ENCODE peak calls at places on chromosome 15, in nine cellular contexts. One of them, this sample, is unnamed.

GRCh38 chr15:69887553-69887952 is 210.2 kb downstream of the TLE3 start:
- DNase-seq in activated gamma-delta T cell: no peak
- DNase-seq in neural progenitor cell: no peak
- DNase-seq in Right ventricle myocardium superior: no peak
- DNase-seq in NCI-H2029: no peak
- DNase-seq in HEK293T: no peak
- DNase-seq in cardiac fibroblast: no peak
- DNase-seq in activated CD4-positive, alpha-beta T cell treated with anti-CD3 and anti-CD28 coated beads, Interleukin-2, amount 50 U/mL, for 1 hour: no peak
- DNase-seq in GM12891: no peak
- DNase-seq in this sample: no peak

GRCh38 chr15:48330045-48330840 is 986 bp upstream of the DUT start:
- DNase-seq in activated gamma-delta T cell: no peak
- DNase-seq in neural progenitor cell: no peak
- DNase-seq in Right ventricle myocardium superior: no peak
- DNase-seq in NCI-H2029: no peak
- DNase-seq in HEK293T: no peak
- DNase-seq in cardiac fibroblast: peak
- DNase-seq in activated CD4-positive, alpha-beta T cell treated with anti-CD3 and anti-CD28 coated beads, Interleukin-2, amount 50 U/mL, for 1 hour: no peak
- DNase-seq in GM12891: no peak
- DNase-seq in this sample: no peak

GRCh38 chr15:75342221-75342620 is 4.6 kb upstream of the NEIL1 start:
- DNase-seq in activated gamma-delta T cell: no peak
- DNase-seq in neural progenitor cell: no peak
- DNase-seq in Right ventricle myocardium superior: no peak
- DNase-seq in NCI-H2029: no peak
- DNase-seq in HEK293T: no peak
- DNase-seq in cardiac fibroblast: no peak
- DNase-seq in activated CD4-positive, alpha-beta T cell treated with anti-CD3 and anti-CD28 coated beads, Interleukin-2, amount 50 U/mL, for 1 hour: no peak
- DNase-seq in GM12891: no peak
- DNase-seq in this sample: no peak

GRCh38 chr15:38074029-38074428 is 139.6 kb downstream of the TMCO5A start:
- DNase-seq in activated gamma-delta T cell: no peak
- DNase-seq in neural progenitor cell: no peak
- DNase-seq in Right ventricle myocardium superior: no peak
- DNase-seq in NCI-H2029: no peak
- DNase-seq in HEK293T: no peak
- DNase-seq in cardiac fibroblast: no peak
- DNase-seq in activated CD4-positive, alpha-beta T cell treated with anti-CD3 and anti-CD28 coated beads, Interleukin-2, amount 50 U/mL, for 1 hour: no peak
- DNase-seq in GM12891: no peak
- DNase-seq in this sample: no peak

GRCh38 chr15:40952301-40952900 is 870 bp upstream of the CHAC1 start:
- DNase-seq in activated gamma-delta T cell: no peak
- DNase-seq in neural progenitor cell: no peak
- DNase-seq in Right ventricle myocardium superior: no peak
- DNase-seq in NCI-H2029: no peak
- DNase-seq in HEK293T: no peak
- DNase-seq in cardiac fibroblast: no peak
- DNase-seq in activated CD4-positive, alpha-beta T cell treated with anti-CD3 and anti-CD28 coated beads, Interleukin-2, amount 50 U/mL, for 1 hour: no peak
- DNase-seq in GM12891: no peak
- DNase-seq in this sample: no peak

GRCh38 chr15:95448531-95449210 is 881.8 kb upstream of the NR2F2 start:
- DNase-seq in activated gamma-delta T cell: no peak
- DNase-seq in neural progenitor cell: no peak
- DNase-seq in Right ventricle myocardium superior: no peak
- DNase-seq in NCI-H2029: no peak
- DNase-seq in HEK293T: no peak
- DNase-seq in cardiac fibroblast: no peak
- DNase-seq in activated CD4-positive, alpha-beta T cell treated with anti-CD3 and anti-CD28 coated beads, Interleukin-2, amount 50 U/mL, for 1 hour: no peak
- DNase-seq in GM12891: no peak
- DNase-seq in this sample: no peak

GRCh38 chr15:63615935-63616334 is 18.7 kb downstream of the FBXL22 start:
- DNase-seq in activated gamma-delta T cell: no peak
- DNase-seq in neural progenitor cell: no peak
- DNase-seq in Right ventricle myocardium superior: no peak
- DNase-seq in NCI-H2029: no peak
- DNase-seq in HEK293T: no peak
- DNase-seq in cardiac fibroblast: no peak
- DNase-seq in activated CD4-positive, alpha-beta T cell treated with anti-CD3 and anti-CD28 coated beads, Interleukin-2, amount 50 U/mL, for 1 hour: no peak
- DNase-seq in GM12891: no peak
- DNase-seq in this sample: no peak

GRCh38 chr15:80984856-80985255 is 4.8 kb downstream of the MESD start:
- DNase-seq in activated gamma-delta T cell: no peak
- DNase-seq in neural progenitor cell: no peak
- DNase-seq in Right ventricle myocardium superior: no peak
- DNase-seq in NCI-H2029: no peak
- DNase-seq in HEK293T: no peak
- DNase-seq in cardiac fibroblast: no peak
- DNase-seq in activated CD4-positive, alpha-beta T cell treated with anti-CD3 and anti-CD28 coated beads, Interleukin-2, amount 50 U/mL, for 1 hour: no peak
- DNase-seq in GM12891: no peak
- DNase-seq in this sample: no peak

GRCh38 chr15:64681424-64682024 is 93.9 kb downstream of the RBPMS2 start:
- DNase-seq in activated gamma-delta T cell: no peak
- DNase-seq in neural progenitor cell: peak
- DNase-seq in Right ventricle myocardium superior: no peak
- DNase-seq in NCI-H2029: peak
- DNase-seq in HEK293T: peak
- DNase-seq in cardiac fibroblast: peak
- DNase-seq in activated CD4-positive, alpha-beta T cell treated with anti-CD3 and anti-CD28 coated beads, Interleukin-2, amount 50 U/mL, for 1 hour: no peak
- DNase-seq in GM12891: peak
- DNase-seq in this sample: peak

GRCh38 chr15:88221836-88222235 is 34.7 kb downstream of the NTRK3 start:
- DNase-seq in activated gamma-delta T cell: no peak
- DNase-seq in neural progenitor cell: no peak
- DNase-seq in Right ventricle myocardium superior: no peak
- DNase-seq in NCI-H2029: no peak
- DNase-seq in HEK293T: no peak
- DNase-seq in cardiac fibroblast: no peak
- DNase-seq in activated CD4-positive, alpha-beta T cell treated with anti-CD3 and anti-CD28 coated beads, Interleukin-2, amount 50 U/mL, for 1 hour: no peak
- DNase-seq in GM12891: no peak
- DNase-seq in this sample: no peak

GRCh38 chr15:48334260-48334659 is 3.0 kb downstream of the DUT start:
- DNase-seq in activated gamma-delta T cell: no peak
- DNase-seq in neural progenitor cell: no peak
- DNase-seq in Right ventricle myocardium superior: no peak
- DNase-seq in NCI-H2029: no peak
- DNase-seq in HEK293T: no peak
- DNase-seq in cardiac fibroblast: no peak
- DNase-seq in activated CD4-positive, alpha-beta T cell treated with anti-CD3 and anti-CD28 coated beads, Interleukin-2, amount 50 U/mL, for 1 hour: no peak
- DNase-seq in GM12891: no peak
- DNase-seq in this sample: no peak

GRCh38 chr15:74050127-74050526 is 32.2 kb downstream of the GOLGA6A start:
- DNase-seq in activated gamma-delta T cell: no peak
- DNase-seq in neural progenitor cell: no peak
- DNase-seq in Right ventricle myocardium superior: no peak
- DNase-seq in NCI-H2029: no peak
- DNase-seq in HEK293T: no peak
- DNase-seq in cardiac fibroblast: no peak
- DNase-seq in activated CD4-positive, alpha-beta T cell treated with anti-CD3 and anti-CD28 coated beads, Interleukin-2, amount 50 U/mL, for 1 hour: no peak
- DNase-seq in GM12891: no peak
- DNase-seq in this sample: no peak

GRCh38 chr15:49083471-49084284 is 37.4 kb upstream of the SECISBP2L start:
- DNase-seq in activated gamma-delta T cell: no peak
- DNase-seq in neural progenitor cell: no peak
- DNase-seq in Right ventricle myocardium superior: no peak
- DNase-seq in NCI-H2029: no peak
- DNase-seq in HEK293T: no peak
- DNase-seq in cardiac fibroblast: no peak
- DNase-seq in activated CD4-positive, alpha-beta T cell treated with anti-CD3 and anti-CD28 coated beads, Interleukin-2, amount 50 U/mL, for 1 hour: no peak
- DNase-seq in GM12891: no peak
- DNase-seq in this sample: no peak

GRCh38 chr15:40238927-40239591 is at the start of gene PAK6:
- DNase-seq in activated gamma-delta T cell: no peak
- DNase-seq in neural progenitor cell: peak
- DNase-seq in Right ventricle myocardium superior: no peak
- DNase-seq in NCI-H2029: peak
- DNase-seq in HEK293T: peak
- DNase-seq in cardiac fibroblast: peak
- DNase-seq in activated CD4-positive, alpha-beta T cell treated with anti-CD3 and anti-CD28 coated beads, Interleukin-2, amount 50 U/mL, for 1 hour: no peak
- DNase-seq in GM12891: no peak
- DNase-seq in this sample: no peak

GRCh38 chr15:96337991-96338771 is 7.7 kb downstream of the NR2F2 start:
- DNase-seq in activated gamma-delta T cell: no peak
- DNase-seq in neural progenitor cell: peak
- DNase-seq in Right ventricle myocardium superior: no peak
- DNase-seq in NCI-H2029: no peak
- DNase-seq in HEK293T: no peak
- DNase-seq in cardiac fibroblast: no peak
- DNase-seq in activated CD4-positive, alpha-beta T cell treated with anti-CD3 and anti-CD28 coated beads, Interleukin-2, amount 50 U/mL, for 1 hour: no peak
- DNase-seq in GM12891: no peak
- DNase-seq in this sample: no peak

GRCh38 chr15:99126930-99127329 is 22.1 kb downstream of the SYNM start:
- DNase-seq in activated gamma-delta T cell: no peak
- DNase-seq in neural progenitor cell: no peak
- DNase-seq in Right ventricle myocardium superior: no peak
- DNase-seq in NCI-H2029: no peak
- DNase-seq in HEK293T: no peak
- DNase-seq in cardiac fibroblast: no peak
- DNase-seq in activated CD4-positive, alpha-beta T cell treated with anti-CD3 and anti-CD28 coated beads, Interleukin-2, amount 50 U/mL, for 1 hour: no peak
- DNase-seq in GM12891: no peak
- DNase-seq in this sample: no peak

GRCh38 chr15:88878720-88879184 is 16.6 kb downstream of the HAPLN3 start:
- DNase-seq in activated gamma-delta T cell: no peak
- DNase-seq in neural progenitor cell: peak
- DNase-seq in Right ventricle myocardium superior: peak
- DNase-seq in NCI-H2029: no peak
- DNase-seq in HEK293T: peak
- DNase-seq in cardiac fibroblast: peak
- DNase-seq in activated CD4-positive, alpha-beta T cell treated with anti-CD3 and anti-CD28 coated beads, Interleukin-2, amount 50 U/mL, for 1 hour: peak
- DNase-seq in GM12891: peak
- DNase-seq in this sample: no peak

GRCh38 chr15:90559119-90559518 is 29.4 kb downstream of the CRTC3 start:
- DNase-seq in activated gamma-delta T cell: no peak
- DNase-seq in neural progenitor cell: no peak
- DNase-seq in Right ventricle myocardium superior: no peak
- DNase-seq in NCI-H2029: no peak
- DNase-seq in HEK293T: no peak
- DNase-seq in cardiac fibroblast: no peak
- DNase-seq in activated CD4-positive, alpha-beta T cell treated with anti-CD3 and anti-CD28 coated beads, Interleukin-2, amount 50 U/mL, for 1 hour: no peak
- DNase-seq in GM12891: no peak
- DNase-seq in this sample: no peak

GRCh38 chr15:78205856-78206255 is 28.5 kb downstream of the ACSBG1 start:
- DNase-seq in activated gamma-delta T cell: no peak
- DNase-seq in neural progenitor cell: no peak
- DNase-seq in Right ventricle myocardium superior: no peak
- DNase-seq in NCI-H2029: no peak
- DNase-seq in HEK293T: no peak
- DNase-seq in cardiac fibroblast: no peak
- DNase-seq in activated CD4-positive, alpha-beta T cell treated with anti-CD3 and anti-CD28 coated beads, Interleukin-2, amount 50 U/mL, for 1 hour: no peak
- DNase-seq in GM12891: no peak
- DNase-seq in this sample: no peak

GRCh38 chr15:79432345-79433311 is 492 bp downstream of the MINAR1 start:
- DNase-seq in activated gamma-delta T cell: no peak
- DNase-seq in neural progenitor cell: peak
- DNase-seq in Right ventricle myocardium superior: no peak
- DNase-seq in NCI-H2029: no peak
- DNase-seq in HEK293T: peak
- DNase-seq in cardiac fibroblast: peak
- DNase-seq in activated CD4-positive, alpha-beta T cell treated with anti-CD3 and anti-CD28 coated beads, Interleukin-2, amount 50 U/mL, for 1 hour: no peak
- DNase-seq in GM12891: peak
- DNase-seq in this sample: no peak

GRCh38 chr15:78047631-78048409 is 29.7 kb downstream of the TBC1D2B start:
- DNase-seq in activated gamma-delta T cell: no peak
- DNase-seq in neural progenitor cell: no peak
- DNase-seq in Right ventricle myocardium superior: no peak
- DNase-seq in NCI-H2029: no peak
- DNase-seq in HEK293T: no peak
- DNase-seq in cardiac fibroblast: peak
- DNase-seq in activated CD4-positive, alpha-beta T cell treated with anti-CD3 and anti-CD28 coated beads, Interleukin-2, amount 50 U/mL, for 1 hour: peak
- DNase-seq in GM12891: no peak
- DNase-seq in this sample: no peak

This sample was measured in pulmonary artery endothelial cell.